ENCODE peak calls at places on chromosomes 4 and X, in eight cellular contexts. I is HL-60; B is psoas muscle; F is heart left ventricle; A is spleen; T is naive thymus-derived CD4-positive, alpha-beta T cell; P is trophoblast cell; O is lung. S is an unnamed sample.

GRCh38 chr4:139596680-139597279 is 40.8 kb upstream of the SETD7 start:
- DNase-seq in O (no peak), T (no peak), I (no peak), B (no peak), A (no peak), F (no peak), P (no peak), S (no peak)

GRCh38 chr4:38189445-38189844 is 229.2 kb downstream of the PTTG2 start:
- DNase-seq in A (no peak), P (peak; percentile 80), O (no peak), F (no peak), B (no peak), I (no peak), T (no peak), S (no peak)

GRCh38 chr4:181957088-181957487 is 286.1 kb upstream of the TENM3 start:
- DNase-seq in A (no peak), B (no peak), O (no peak), T (no peak), I (no peak), F (no peak), P (peak; percentile 15), S (no peak)

GRCh38 chrX:132094169-132094568 is 33.7 kb downstream of the FRMD7 start:
- DNase-seq in B (no peak), T (no peak), I (no peak), F (no peak), P (no peak), O (no peak), A (no peak), S (no peak)

GRCh38 chr4:184762100-184762499 is 28.2 kb upstream of the CENPU start:
- DNase-seq in F (no peak), A (no peak), B (no peak), I (no peak), T (peak; percentile 38), P (no peak), O (no peak), S (no peak)

GRCh38 chrX:39226307-39226706 is 425.0 kb downstream of the MID1IP1 start:
- DNase-seq in O (no peak), T (no peak), F (no peak), P (no peak), B (no peak), I (no peak), A (no peak), S (no peak)

GRCh38 chrX:71144651-71145050 is at the start of gene NLGN3:
- DNase-seq in A (no peak), B (no peak), P (no peak), F (no peak), I (no peak), O (no peak), T (no peak), S (peak; percentile 87)

GRCh38 chr4:100049872-100050271 is 99.8 kb upstream of the H2AZ1 start:
- DNase-seq in I (no peak), O (no peak), P (no peak), B (no peak), A (no peak), F (no peak), T (no peak), S (no peak)

GRCh38 chr4:76301068-76301774 is 5.3 kb upstream of the STBD1 start:
- DNase-seq in O (no peak), P (no peak), T (peak; percentile 40), B (peak; percentile 34), A (no peak), F (no peak), I (peak; percentile 63), S (no peak)

GRCh38 chr4:37981425-37981824 is 21.2 kb downstream of the PTTG2 start:
- DNase-seq in A (no peak), T (no peak), P (peak; percentile 65), F (no peak), O (no peak), I (no peak), B (no peak), S (no peak)

GRCh38 chr4:119493419-119493818 is 135.2 kb downstream of the PDE5A start:
- DNase-seq in I (no peak), T (no peak), F (no peak), A (no peak), P (no peak), O (no peak), B (no peak), S (no peak)

GRCh38 chr4:73653695-73654106 is 33.5 kb upstream of the RASSF6 start:
- DNase-seq in F (no peak), T (no peak), P (peak; percentile 41), I (peak; percentile 33), A (no peak), B (no peak), O (no peak), S (peak; percentile 49)

GRCh38 chrX:53282313-53282712 is 929 bp upstream of the IQSEC2 start:
- DNase-seq in F (no peak), B (no peak), I (no peak), T (no peak), A (no peak), P (no peak), O (no peak), S (no peak)

GRCh38 chr4:130738233-130738632 is 1642.3 kb downstream of the C4orf33 start:
- DNase-seq in A (no peak), I (no peak), P (no peak), T (no peak), O (no peak), F (peak; percentile 44), B (no peak), S (no peak)

GRCh38 chrX:109719262-109719661 is 13.8 kb downstream of the ACSL4 start:
- DNase-seq in P (no peak), I (no peak), O (no peak), B (no peak), T (no peak), F (no peak), A (no peak), S (peak; percentile 18)

DNA sequence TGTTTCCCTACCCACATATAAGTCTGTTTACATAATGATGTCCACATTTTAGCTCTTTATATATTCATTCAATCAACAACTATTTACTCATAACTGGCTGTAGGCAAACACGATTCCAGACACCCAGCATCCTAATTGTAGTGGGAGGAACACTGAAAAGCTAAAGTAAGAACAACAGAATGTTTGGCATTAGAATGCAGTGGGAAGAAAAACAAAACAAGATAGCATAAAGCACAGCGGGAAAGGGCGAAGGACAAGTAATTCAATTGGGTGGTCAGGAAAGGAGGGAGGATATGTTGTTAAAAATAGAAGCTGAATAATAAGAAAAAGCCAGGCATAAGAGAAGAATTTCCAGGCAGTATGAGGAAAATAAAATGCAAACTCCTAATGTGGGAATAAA is 189.5 kb upstream of the FAT4 start:
- DNase-seq in P (no peak), I (no peak), A (no peak), T (no peak), F (no peak), O (no peak), B (no peak), S (no peak)
- H3K4me3 ChIP-seq in P (no peak overlapping the region), I (no peak overlapping the region), A (no peak overlapping the region), T (no peak overlapping the region), F (no peak overlapping the region), O (no peak overlapping the region), B (no peak overlapping the region), S (no peak overlapping the region)

DNA sequence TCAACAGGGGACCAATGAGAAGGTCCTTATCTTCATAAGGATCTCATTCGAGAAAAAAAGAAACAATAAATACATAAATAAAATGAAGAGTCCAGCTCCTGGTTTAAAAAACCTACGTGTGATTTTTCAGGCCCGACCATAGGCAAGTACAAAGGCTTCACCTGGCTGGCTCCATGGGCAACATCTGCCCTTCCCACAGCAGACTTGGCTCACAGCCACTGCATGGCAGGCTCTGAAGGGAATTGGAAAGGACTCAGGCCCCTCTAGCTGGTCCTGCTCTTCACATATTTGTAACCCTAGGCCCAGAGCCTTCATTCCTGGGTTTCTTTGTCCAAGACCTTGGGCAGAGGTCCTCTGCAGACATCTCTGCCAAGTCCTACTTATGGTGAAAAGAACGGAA is 228.1 kb downstream of the QDPR start:
- DNase-seq in B (no peak), A (no peak), I (no peak), P (no peak), F (no peak), T (no peak), O (no peak), S (no peak)
- H3K27me3 ChIP-seq in B (no peaks in the 10 kb centered on the region), A (no peaks in the 10 kb centered on the region), I (no peaks in the 10 kb centered on the region), P (no peaks in the 10 kb centered on the region), F (no peaks in the 10 kb centered on the region), T (no peaks in the 10 kb centered on the region), O (no peaks in the 10 kb centered on the region), S (no peaks in the 10 kb centered on the region)

GRCh38 chrX:96407043-96407442 is 277.6 kb upstream of the DIAPH2 start:
- DNase-seq in O (no peak), I (no peak), T (no peak), P (peak; percentile 33), B (no peak), A (no peak), F (no peak), S (no peak)
- H3K4me3 ChIP-seq in O (no peak overlapping the region), I (no peak overlapping the region), T (no peak overlapping the region), P (no peak overlapping the region), B (no peak overlapping the region), A (no peak overlapping the region), F (no peak overlapping the region), S (no peak overlapping the region)

DNA sequence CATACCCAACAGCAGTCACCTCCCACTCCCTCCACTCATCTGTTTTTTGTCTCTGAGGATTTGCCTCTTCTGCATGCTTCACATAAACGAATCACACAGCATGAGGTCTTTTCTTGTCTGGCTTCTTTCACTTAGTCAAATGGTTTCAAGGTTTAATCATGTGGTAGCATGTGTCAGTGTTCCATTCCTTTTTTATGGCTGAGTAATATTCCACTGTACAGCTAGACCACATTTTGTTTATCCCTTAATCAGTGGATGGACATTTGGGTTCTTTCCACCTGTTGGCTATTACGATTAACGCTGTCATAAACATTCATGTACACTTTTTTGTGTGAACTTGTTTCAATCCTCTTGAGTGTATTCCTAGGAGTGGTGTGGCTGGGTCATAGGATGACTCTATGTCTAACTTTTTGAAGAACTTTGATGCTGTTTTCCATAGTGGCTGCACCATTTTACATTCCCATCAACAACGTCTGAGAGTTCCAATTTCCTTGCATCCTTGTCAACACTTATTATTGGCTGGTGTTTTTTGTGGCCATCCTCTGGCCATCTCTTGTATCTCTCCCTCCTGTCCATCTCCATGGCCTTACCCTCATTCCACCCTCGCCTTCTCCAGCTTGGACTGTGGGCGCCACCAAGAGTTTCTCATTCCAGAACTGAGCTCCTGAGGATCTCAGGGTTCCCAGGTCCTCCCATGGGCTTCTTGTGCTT is 12.4 kb upstream of the NSG1 start:
- DNase-seq in B (no peak), A (no peak), O (no peak), T (no peak), I (no peak), F (no peak), P (no peak), S (no peak)
- H3K27me3 ChIP-seq in B (no peaks in the 10 kb centered on the region), A (no peaks in the 10 kb centered on the region), O (no peaks in the 10 kb centered on the region), T (no peaks in the 10 kb centered on the region), I (no peaks in the 10 kb centered on the region), F (peaks cover 5% of the 10 kb centered on the region), P (no peaks in the 10 kb centered on the region), S (no peaks in the 10 kb centered on the region)

GRCh38 chr4:147057631-147057980 is 111.9 kb upstream of the TTC29 start:
- DNase-seq in P (no peak), F (no peak), B (no peak), O (no peak), T (no peak), A (no peak), I (no peak), S (no peak)
- H3K4me3 ChIP-seq in P (no peak overlapping the region), F (peak overlapping the region; percentile 34), B (peak overlapping the region; percentile 61), O (no peak overlapping the region), T (peak overlapping the region; percentile 57), A (peak overlapping the region; percentile 24), I (peak overlapping the region; percentile 0), S (no peak overlapping the region)

DNA sequence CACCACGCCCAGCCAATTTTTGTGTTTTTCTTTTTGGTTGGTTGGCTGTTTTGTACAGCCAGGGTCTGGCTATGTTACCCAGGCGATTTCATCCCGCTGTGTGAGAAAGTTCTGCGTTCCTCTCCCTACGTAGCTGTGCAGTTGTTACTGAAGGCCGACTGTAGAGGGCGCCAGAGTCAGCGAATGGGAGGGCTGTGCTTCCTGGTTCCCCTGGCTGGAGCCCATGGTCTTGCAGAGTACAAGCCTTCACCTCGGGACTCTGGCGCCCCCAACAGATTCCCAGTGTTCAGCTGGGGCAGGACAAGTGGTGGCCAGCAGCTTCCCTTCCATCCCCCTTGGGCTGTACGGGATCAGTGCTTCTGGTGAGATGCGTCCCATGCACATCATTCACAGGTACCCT is 5.6 kb upstream of the CT45A1 start:
- DNase-seq in B (no peak), I (peak; percentile 12), F (no peak), P (no peak), A (no peak), T (no peak), O (no peak), S (peak; percentile 28)
- H3K27me3 ChIP-seq in B (no peaks in the 10 kb centered on the region), I (no peaks in the 10 kb centered on the region), F (no peaks in the 10 kb centered on the region), P (no peaks in the 10 kb centered on the region), A (no peaks in the 10 kb centered on the region), T (no peaks in the 10 kb centered on the region), O (peaks cover 2% of the 10 kb centered on the region), S (no peaks in the 10 kb centered on the region)